ENCODE peak calls at places on chromosome 4, in nine cellular contexts. H, O, C, U, E, T, J, D and Q are unnamed samples.

GRCh38 chr4:153927546-153927945 is 138.7 kb upstream of the SFRP2 start:
- DNase-seq in T (no peak), O (no peak), E (no peak), C (no peak), D (no peak), H (no peak), J (no peak), U (no peak), Q (no peak)

GRCh38 chr4:158856852-158857251 is 88.0 kb downstream of the FNIP2 start:
- DNase-seq in J (peak; percentile 78), H (no peak), U (peak; percentile 29), O (no peak), C (no peak), D (no peak), E (no peak), T (peak; percentile 57), Q (no peak)

GRCh38 chr4:184267673-184268573 is 50.2 kb upstream of the ENPP6 start:
- DNase-seq in T (peak; percentile 80), O (peak; percentile 91), D (peak; percentile 52), E (peak; percentile 65), U (peak; percentile 89), C (no peak), J (peak; percentile 89), H (no peak), Q (peak; percentile 74)

GRCh38 chr4:77025643-77026321 is 50.0 kb downstream of the CCNI start:
- DNase-seq in C (no peak), D (no peak), U (no peak), O (no peak), H (no peak), E (no peak), T (peak; percentile 40), J (peak; percentile 37), Q (no peak)

GRCh38 chr4:123116412-123116811 is 194.0 kb upstream of the NUDT6 start:
- DNase-seq in D (no peak), H (no peak), E (no peak), U (no peak), T (no peak), J (peak; percentile 38), C (no peak), O (no peak), Q (no peak)

GRCh38 chr4:184651899-184652298 is 2.4 kb downstream of the PRIMPOL start:
- DNase-seq in J (no peak), D (no peak), C (no peak), U (no peak), O (no peak), H (no peak), T (no peak), E (no peak), Q (no peak)

GRCh38 chr4:56858302-56858644 is 36.8 kb upstream of the SPINK2 start:
- DNase-seq in H (no peak), T (no peak), U (no peak), D (no peak), C (no peak), O (no peak), E (no peak), J (no peak), Q (no peak)

GRCh38 chr4:110854021-110854678 is 231.3 kb upstream of the PITX2 start:
- DNase-seq in E (no peak), C (no peak), H (no peak), T (no peak), D (no peak), J (peak; percentile 78), O (no peak), U (peak; percentile 69), Q (no peak)

GRCh38 chr4:40526741-40527140 is 102.9 kb downstream of the RBM47 start:
- DNase-seq in O (no peak), J (no peak), E (no peak), H (no peak), U (no peak), D (no peak), C (no peak), T (no peak), Q (no peak)

GRCh38 chr4:680931-681645 is 6.7 kb downstream of the MYL5 start:
- DNase-seq in E (peak; percentile 83), D (peak; percentile 41), C (peak; percentile 52), U (no peak), O (peak; percentile 91), H (peak; percentile 78), T (peak; percentile 81), J (peak; percentile 54), Q (no peak)

GRCh38 chr4:65623509-65623908 is 46.8 kb downstream of the EPHA5 start:
- DNase-seq in H (no peak), E (no peak), D (no peak), O (no peak), J (peak; percentile 31), T (no peak), C (no peak), U (peak; percentile 87), Q (no peak)

GRCh38 chr4:132123870-132124623 is 1025.0 kb upstream of the PCDH10 start:
- DNase-seq in J (peak; percentile 36), D (no peak), C (no peak), E (no peak), H (no peak), T (no peak), U (peak; percentile 25), O (no peak), Q (peak; percentile 27)

GRCh38 chr4:15882675-15883086 is 55.9 kb downstream of the FGFBP1 start:
- DNase-seq in E (no peak), D (peak; percentile 31), O (no peak), U (peak; percentile 74), J (peak; percentile 89), C (peak; percentile 37), T (peak; percentile 66), H (peak; percentile 41), Q (no peak)

GRCh38 chr4:148514581-148514980 is 72.4 kb upstream of the NR3C2 start:
- DNase-seq in O (no peak), C (no peak), H (no peak), T (no peak), J (no peak), U (no peak), D (no peak), E (no peak), Q (no peak)

GRCh38 chr4:84298023-84298718 is 200.9 kb downstream of the NKX6-1 start:
- DNase-seq in J (no peak), H (no peak), O (no peak), C (no peak), D (no peak), U (no peak), E (no peak), T (no peak), Q (no peak)

GRCh38 chr4:45944000-45944399 is 179.9 kb downstream of the GABRG1 start:
- DNase-seq in J (no peak), H (no peak), T (no peak), E (no peak), D (no peak), U (no peak), O (no peak), C (no peak), Q (no peak)
- TF ChIP-seq CTCF in J (no peak), H (no peak), T (no peak), E (no peak), D (no peak), U (peak; percentile 23), O (no peak), C (no peak), Q (peak; percentile 34)

DNA sequence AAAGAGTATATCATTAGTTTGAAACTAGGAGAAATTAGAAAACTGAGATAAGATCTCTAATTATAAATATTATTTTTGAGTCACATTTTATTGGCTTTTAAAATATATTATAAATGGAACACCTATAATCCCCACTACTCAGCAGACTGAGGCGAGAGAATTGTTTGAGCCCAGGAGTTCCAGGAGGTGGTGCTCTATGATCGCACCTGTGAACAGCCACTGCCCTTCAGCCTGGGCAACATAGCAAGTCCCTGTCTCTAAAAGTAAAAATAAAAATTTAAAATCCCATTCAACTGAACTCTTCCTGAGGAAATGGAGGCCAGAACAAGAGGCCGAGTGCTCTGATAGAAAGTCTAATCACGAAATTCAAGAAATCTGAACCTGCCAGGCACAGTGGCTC is 6.3 kb upstream of the C4orf36 start:
- DNase-seq in D (no peak), H (no peak), C (no peak), O (no peak), T (no peak), E (no peak), U (no peak), J (peak; percentile 48), Q (no peak)
- TF ChIP-seq CTCF in D (no peak), H (no peak), C (peak; percentile 44), O (no peak), T (peak; percentile 31), E (no peak), U (peak; percentile 64), J (peak; percentile 17), Q (peak; percentile 56)

GRCh38 chr4:3492741-3493719 is 29.9 kb downstream of the DOK7 start:
- DNase-seq in T (no peak), J (peak; percentile 11), C (no peak), U (no peak), H (no peak), O (no peak), E (no peak), D (no peak), Q (no peak)

GRCh38 chr4:3493720-3494492 is 30.8 kb downstream of the DOK7 start:
- DNase-seq in T (no peak), U (no peak), J (no peak), C (no peak), H (no peak), E (no peak), D (no peak), O (no peak), Q (no peak)

GRCh38 chr4:3494501-3494900 is 31.4 kb downstream of the DOK7 start:
- DNase-seq in H (no peak), J (peak; percentile 7), E (no peak), U (no peak), D (no peak), O (no peak), C (no peak), T (no peak), Q (no peak)

GRCh38 chr4:3489451-3489962 is 26.4 kb downstream of the DOK7 start:
- DNase-seq in E (no peak), T (no peak), U (no peak), D (no peak), O (no peak), H (peak; percentile 39), J (no peak), C (no peak), Q (no peak)

GRCh38 chr4:3491681-3492405 is 28.7 kb downstream of the DOK7 start:
- DNase-seq in T (no peak), E (no peak), U (no peak), D (no peak), H (no peak), C (no peak), J (peak; percentile 37), O (no peak), Q (no peak)
- TF ChIP-seq CTCF in T (no peak), E (no peak), U (no peak), D (no peak), H (no peak), C (no peak), J (no peak), O (no peak), Q (no peak)

GRCh38 chr4:48205092-48205491 is 64.5 kb downstream of the TEC start:
- DNase-seq in C (no peak), H (no peak), D (no peak), O (no peak), J (no peak), T (no peak), E (no peak), U (no peak), Q (no peak)

DNA sequence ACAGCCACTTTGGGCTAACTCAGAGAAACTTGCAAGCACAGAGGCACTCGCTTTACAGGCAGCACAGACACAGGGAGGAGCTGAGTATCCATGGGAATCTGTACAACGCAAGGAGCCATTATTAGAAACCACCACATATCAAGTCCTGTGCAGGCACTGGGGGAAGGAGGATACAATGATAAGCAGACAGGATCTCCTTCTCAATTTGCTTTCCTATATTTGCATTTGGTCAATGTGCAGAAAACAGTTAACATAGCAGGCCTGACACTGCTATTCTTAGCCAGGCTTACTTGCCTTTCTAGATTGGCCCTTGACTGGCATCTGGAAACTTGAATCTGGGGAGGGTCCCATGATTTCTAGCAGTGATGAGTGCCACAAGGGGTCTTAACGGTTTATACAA is 65.8 kb downstream of the TEC start:
- DNase-seq in D (no peak), C (no peak), T (no peak), U (no peak), E (no peak), J (no peak), O (no peak), H (no peak), Q (no peak)
- TF ChIP-seq CTCF in D (no peak), C (no peak), T (no peak), U (no peak), E (no peak), J (no peak), O (no peak), H (no peak), Q (no peak)